ENCODE peak calls at places on chromosomes 7 and 10, in nine cellular contexts. W, D, V, J, P, I, A, K and T are unnamed samples.

GRCh38 chr7:21450076-21450475 is 22.2 kb downstream of the SP4 start:
- DNase-seq in D (no peak), I (no peak), W (no peak), J (no peak), K (no peak), A (no peak), P (no peak), V (no peak), T (no peak)

GRCh38 chr10:78455873-78456272 is 422.2 kb downstream of the RPS24 start:
- DNase-seq in P (no peak), J (no peak), W (no peak), V (no peak), K (no peak), D (no peak), A (no peak), I (peak), T (no peak)

GRCh38 chr7:148296994-148297644 is 293.4 kb upstream of the C7orf33 start:
- DNase-seq in D (no peak), I (no peak), W (no peak), K (no peak), A (no peak), V (no peak), J (no peak), P (no peak), T (no peak)

GRCh38 chr10:129993621-129994020 is 29.5 kb upstream of the EBF3 start:
- DNase-seq in I (no peak), V (no peak), A (no peak), W (no peak), K (no peak), J (no peak), P (no peak), D (no peak), T (peak)

GRCh38 chr10:132112611-132113010 is 46.9 kb downstream of the JAKMIP3 start:
- DNase-seq in P (no peak), I (no peak), K (no peak), D (no peak), A (no peak), W (no peak), J (no peak), V (no peak), T (no peak)

GRCh38 chr7:85730016-85730415 is 543.2 kb upstream of the SEMA3D start:
- DNase-seq in J (peak), D (no peak), I (no peak), V (no peak), K (no peak), P (no peak), A (no peak), W (peak), T (peak)

GRCh38 chr7:18320971-18321567 is 174.5 kb upstream of the HDAC9 start:
- DNase-seq in I (no peak), P (no peak), D (peak), J (peak), K (peak), A (no peak), W (no peak), V (peak), T (peak)

GRCh38 chr7:74256446-74257408 is 2.5 kb upstream of the RFC2 start:
- DNase-seq in A (no peak), K (no peak), P (no peak), V (no peak), W (no peak), D (no peak), J (peak), I (no peak), T (peak)

GRCh38 chr7:40972426-40972825 is 730.5 kb downstream of the INHBA start:
- DNase-seq in I (no peak), V (no peak), J (no peak), K (no peak), A (no peak), W (no peak), P (no peak), D (no peak), T (no peak)

GRCh38 chr7:36958094-36958718 is 233.9 kb upstream of the AOAH start:
- DNase-seq in W (no peak), D (no peak), J (no peak), K (no peak), A (no peak), I (no peak), V (no peak), P (no peak), T (no peak)

GRCh38 chr7:108415821-108416536 is 40.3 kb downstream of the NRCAM start:
- DNase-seq in J (peak), I (no peak), P (no peak), W (peak), D (peak), A (no peak), K (no peak), V (peak), T (peak)

GRCh38 chr7:91869661-91870060 is 10.8 kb downstream of the MTERF1 start:
- DNase-seq in A (no peak), D (no peak), K (no peak), I (no peak), V (no peak), P (no peak), J (no peak), W (no peak), T (no peak)

GRCh38 chr7:77985974-77986339 is 187.4 kb downstream of the PHTF2 start:
- DNase-seq in V (no peak), D (no peak), I (no peak), W (no peak), J (no peak), K (no peak), A (no peak), P (no peak), T (no peak)

GRCh38 chr7:18866359-18867036 is 250.9 kb downstream of the TWIST1 start:
- DNase-seq in A (peak), J (peak), K (peak), D (no peak), P (peak), V (peak), I (peak), W (peak), T (peak)

GRCh38 chr7:25847331-25848070 is 304.5 kb upstream of the NFE2L3 start:
- DNase-seq in A (no peak), W (no peak), P (no peak), J (peak), D (no peak), V (no peak), K (no peak), I (no peak), T (peak)

GRCh38 chr7:56087445-56087844 is 5.3 kb downstream of the PHKG1 start:
- DNase-seq in D (no peak), A (no peak), W (no peak), K (no peak), P (no peak), J (no peak), V (no peak), I (no peak), T (no peak)

GRCh38 chr10:28842321-28842720 is 165.0 kb downstream of the BAMBI start:
- DNase-seq in J (peak), I (no peak), P (no peak), D (no peak), K (no peak), V (no peak), A (no peak), W (no peak), T (peak)

GRCh38 chr7:42269161-42269560 is 32.2 kb upstream of the GLI3 start:
- DNase-seq in J (no peak), D (no peak), I (no peak), A (no peak), V (no peak), K (no peak), W (no peak), P (no peak), T (no peak)

GRCh38 chr7:82235710-82236109 is 207.9 kb downstream of the CACNA2D1 start:
- DNase-seq in I (no peak), A (no peak), W (no peak), V (no peak), P (no peak), K (no peak), J (no peak), D (no peak), T (no peak)

GRCh38 chr10:26983156-26983555 is 117.1 kb downstream of the ANKRD26 start:
- DNase-seq in A (no peak), W (no peak), K (no peak), J (no peak), V (no peak), D (no peak), I (no peak), P (no peak), T (peak)

GRCh38 chr10:12709516-12709915 is 292.0 kb downstream of the CCDC3 start:
- DNase-seq in I (no peak), K (no peak), V (no peak), A (no peak), P (no peak), W (no peak), D (no peak), J (peak), T (peak)

GRCh38 chr7:98295467-98296220 is 14.2 kb downstream of the BRI3 start:
- DNase-seq in D (no peak), W (no peak), K (no peak), I (no peak), A (no peak), J (no peak), V (no peak), P (no peak), T (no peak)

GRCh38 chr10:79310911-79311573 is 36.2 kb upstream of the PPIF start:
- DNase-seq in P (no peak), K (no peak), V (no peak), I (no peak), D (peak), J (no peak), A (no peak), W (no peak), T (no peak)

GRCh38 chr7:152467225-152467624 is 31.4 kb upstream of the KMT2C start:
- DNase-seq in K (no peak), V (no peak), I (no peak), P (no peak), D (no peak), J (no peak), W (no peak), A (no peak), T (no peak)

GRCh38 chr10:44384601-44385422 is at the start of gene CXCL12:
- DNase-seq in K (no peak), D (peak), J (no peak), W (peak), V (no peak), I (peak), P (no peak), A (no peak), T (peak)

GRCh38 chr10:43124574-43125273 is 13.5 kb upstream of the CSGALNACT2 start:
- DNase-seq in V (no peak), I (peak), W (no peak), A (no peak), P (no peak), J (no peak), K (no peak), D (no peak), T (no peak)

GRCh38 chr10:26555719-26556368 is 117.7 kb downstream of the APBB1IP start:
- DNase-seq in P (peak), K (no peak), D (no peak), A (no peak), I (peak), V (peak), W (peak), J (peak), T (peak)

GRCh38 chr7:151403764-151404163 is 6.1 kb downstream of the WDR86 start:
- DNase-seq in J (no peak), I (no peak), K (no peak), D (no peak), W (no peak), A (no peak), P (no peak), V (no peak), T (no peak)
- TF ChIP-seq CTCF in J (no peak), I (no peak), K (no peak), D (no peak), W (no peak), A (no peak), P (no peak), V (no peak), T (no peak)

DNA sequence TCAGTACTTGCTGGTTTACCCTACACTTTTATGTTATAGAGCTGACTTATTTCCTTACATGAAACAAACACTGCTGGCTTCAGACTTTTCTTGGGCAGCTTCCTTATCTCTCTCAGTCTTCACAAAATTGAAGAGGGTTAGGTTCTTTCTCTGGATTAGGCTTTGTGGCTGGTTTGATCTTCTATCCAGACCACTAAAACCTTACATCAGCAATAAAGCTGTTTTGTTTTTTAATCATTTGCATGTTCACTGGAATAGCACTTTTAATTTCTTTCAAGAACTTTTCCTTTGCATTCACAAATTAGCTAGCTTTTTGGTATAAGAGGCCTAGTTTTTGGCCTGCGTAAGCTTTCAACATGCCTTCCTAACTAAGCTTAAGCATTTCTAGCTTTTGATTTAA is 218.7 kb downstream of the LRRTM3 start:
- DNase-seq in K (no peak), J (no peak), P (no peak), W (no peak), A (no peak), D (no peak), V (no peak), I (no peak), T (no peak)
- H3K4me3 ChIP-seq in K (no peak), J (no peak), P (no peak), W (no peak), A (no peak), D (no peak), V (no peak), I (no peak), T (no peak)

GRCh38 chr7:121493553-121493952 is 97.4 kb upstream of the FAM3C start:
- DNase-seq in V (no peak), P (no peak), K (no peak), W (no peak), I (no peak), D (no peak), A (no peak), J (no peak), T (no peak)
- TF ChIP-seq CTCF in V (no peak), P (no peak), K (no peak), W (no peak), I (no peak), D (peak), A (no peak), J (no peak), T (no peak)

GRCh38 chr10:11164806-11165590 is 147.3 kb downstream of the CELF2 start:
- DNase-seq in I (peak), W (peak), J (peak), D (peak), A (peak), V (peak), P (peak), K (peak), T (peak)
- H3K4me3 ChIP-seq in I (peak), W (peak), J (peak), D (peak), A (peak), V (peak), P (peak), K (peak), T (peak)